ENCODE peak calls at places on chromosome 2, in four cellular contexts. R is IMR-90, Q is H1, K is H9. I is an unnamed sample.

GRCh38 chr2:99970292-99970868 is 172.0 kb downstream of the AFF3 start:
- DNase-seq in R (peak; percentile 58), Q (no peak), K (no peak), I (no peak)

GRCh38 chr2:88131201-88131998 is 3.5 kb upstream of the FABP1 start:
- DNase-seq in R (no peak), Q (no peak), K (no peak), I (no peak)

GRCh38 chr2:1837458-1837857 is 93.1 kb upstream of the PXDN start:
- DNase-seq in R (no peak), Q (no peak), K (no peak), I (no peak)

GRCh38 chr2:32064021-32064678 is 794 bp downstream of the SPAST start:
- DNase-seq in R (no peak), Q (no peak), K (peak; percentile 31), I (peak; percentile 27)

GRCh38 chr2:204695506-204695905 is 150.2 kb downstream of the PARD3B start:
- DNase-seq in R (peak; percentile 44), Q (no peak), K (no peak), I (peak; percentile 23)

GRCh38 chr2:222919841-222920609 is 59.2 kb downstream of the ACSL3 start:
- DNase-seq in R (peak; percentile 96), Q (no peak), K (no peak), I (peak; percentile 74)

GRCh38 chr2:166924967-166925366 is 36.7 kb downstream of the XIRP2 start:
- DNase-seq in R (no peak), Q (no peak), K (no peak), I (no peak)

GRCh38 chr2:96260404-96261260 is 5.2 kb downstream of the TMEM127 start:
- DNase-seq in R (peak; percentile 92), Q (peak; percentile 57), K (peak; percentile 87), I (peak; percentile 91)

DNA sequence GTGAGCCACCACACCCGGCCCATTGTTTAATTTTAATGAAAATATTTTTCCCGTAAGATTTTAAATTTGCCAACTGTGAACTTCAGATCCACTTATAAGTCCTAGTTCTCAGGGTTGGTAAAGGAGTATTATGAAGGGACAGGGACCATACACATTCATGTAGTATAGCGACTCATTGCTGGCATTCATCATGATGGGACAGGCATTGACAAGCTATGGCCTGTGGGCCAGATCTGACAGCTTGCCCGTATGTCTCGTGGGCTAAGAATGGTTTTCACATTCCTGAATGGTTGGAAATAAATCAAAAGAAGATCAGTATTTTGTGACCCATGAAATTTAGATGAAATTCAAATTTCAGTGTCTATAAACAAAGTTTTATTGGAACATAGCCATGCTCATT is 4.0 kb downstream of the RAPGEF4 start:
- DNase-seq in R (no peak), Q (no peak), K (no peak), I (no peak)
- H3K27me3 ChIP-seq in R (peaks cover 7% of the 10 kb centered on the region), Q (peaks cover 20% of the 10 kb centered on the region), K (peaks cover 5% of the 10 kb centered on the region), I (peaks cover 14% of the 10 kb centered on the region)

GRCh38 chr2:241273552-241273988 is 41.9 kb downstream of the HDLBP start:
- DNase-seq in R (no peak), Q (no peak), K (peak; percentile 38), I (peak; percentile 25)
- H4K5ac ChIP-seq in R (no peak overlapping the region), Q (no peak overlapping the region), K (no peak overlapping the region), I (no peak overlapping the region)

GRCh38 chr2:127514076-127514475 is 12.2 kb downstream of the IWS1 start:
- DNase-seq in R (no peak), Q (no peak), K (no peak), I (no peak)
- H3K4ac ChIP-seq in R (no peak overlapping the region), Q (no peak overlapping the region), K (no peak overlapping the region), I (no peak overlapping the region)

DNA sequence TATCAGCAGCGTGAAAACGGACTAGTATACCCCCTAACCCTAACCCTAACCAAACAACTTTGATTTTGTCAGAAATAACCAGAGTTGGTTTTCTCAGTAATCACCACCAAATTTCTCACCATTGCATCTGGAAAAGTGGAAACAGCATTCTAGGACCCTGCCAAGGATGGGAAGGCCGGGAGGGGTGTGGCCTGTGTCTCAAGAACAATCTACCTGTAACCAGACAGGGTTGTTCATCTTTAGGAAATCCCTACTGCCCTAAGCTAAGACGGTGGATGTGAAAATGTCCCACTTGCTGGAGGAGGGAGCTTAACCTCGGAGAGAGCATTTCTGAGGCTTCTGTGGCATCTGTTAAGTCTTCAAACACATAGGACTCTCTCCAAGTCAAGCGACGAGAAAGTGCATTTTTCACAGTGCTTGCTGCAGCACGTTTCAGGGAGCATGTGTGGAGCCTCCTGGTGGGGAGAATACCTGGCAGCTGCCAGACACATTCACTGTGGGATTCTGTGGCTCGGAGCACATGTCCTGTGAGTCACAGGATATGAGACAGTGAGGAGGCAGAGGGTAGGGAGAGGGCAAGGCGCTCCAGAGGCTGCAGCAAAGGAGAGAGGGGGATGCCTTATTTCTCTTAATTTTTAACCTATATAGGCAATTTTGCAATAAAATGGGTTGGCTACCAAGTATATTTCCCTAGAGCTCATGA is 207.5 kb downstream of the SPP2 start:
- DNase-seq in R (peak; percentile 99), Q (peak; percentile 54), K (peak; percentile 78), I (peak; percentile 93)
- H3K27me3 ChIP-seq in R (no peaks in the 10 kb centered on the region), Q (no peaks in the 10 kb centered on the region), K (no peaks in the 10 kb centered on the region), I (no peaks in the 10 kb centered on the region)

GRCh38 chr2:192775461-192776262 is 580.9 kb upstream of the TMEFF2 start:
- DNase-seq in R (no peak), Q (no peak), K (no peak), I (peak; percentile 2)

GRCh38 chr2:192773044-192773443 is 578.3 kb upstream of the TMEFF2 start:
- DNase-seq in R (no peak), Q (no peak), K (no peak), I (peak; percentile 2)

DNA sequence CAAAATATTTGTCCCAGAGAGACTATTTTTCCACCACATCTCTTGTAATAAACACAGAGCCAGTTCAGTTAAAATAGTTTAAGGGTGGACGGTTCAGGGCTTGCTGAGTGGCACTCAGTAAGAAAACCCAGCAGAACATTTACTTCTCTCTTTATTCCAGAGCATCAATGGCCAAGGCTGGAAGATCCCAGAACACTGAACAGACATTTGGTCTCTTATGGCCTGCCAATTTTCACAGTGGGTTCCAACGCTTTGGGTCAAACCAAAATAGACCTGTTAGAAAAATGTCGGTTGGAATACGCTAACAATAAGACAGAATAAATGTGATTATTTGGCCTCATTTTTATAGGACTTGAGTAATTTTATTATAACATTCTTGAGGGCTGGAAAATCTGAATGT is 580.3 kb upstream of the TMEFF2 start:
- DNase-seq in R (no peak), Q (no peak), K (no peak), I (no peak)
- H4K5ac ChIP-seq in R (no peak overlapping the region), Q (no peak overlapping the region), K (no peak overlapping the region), I (no peak overlapping the region)

DNA sequence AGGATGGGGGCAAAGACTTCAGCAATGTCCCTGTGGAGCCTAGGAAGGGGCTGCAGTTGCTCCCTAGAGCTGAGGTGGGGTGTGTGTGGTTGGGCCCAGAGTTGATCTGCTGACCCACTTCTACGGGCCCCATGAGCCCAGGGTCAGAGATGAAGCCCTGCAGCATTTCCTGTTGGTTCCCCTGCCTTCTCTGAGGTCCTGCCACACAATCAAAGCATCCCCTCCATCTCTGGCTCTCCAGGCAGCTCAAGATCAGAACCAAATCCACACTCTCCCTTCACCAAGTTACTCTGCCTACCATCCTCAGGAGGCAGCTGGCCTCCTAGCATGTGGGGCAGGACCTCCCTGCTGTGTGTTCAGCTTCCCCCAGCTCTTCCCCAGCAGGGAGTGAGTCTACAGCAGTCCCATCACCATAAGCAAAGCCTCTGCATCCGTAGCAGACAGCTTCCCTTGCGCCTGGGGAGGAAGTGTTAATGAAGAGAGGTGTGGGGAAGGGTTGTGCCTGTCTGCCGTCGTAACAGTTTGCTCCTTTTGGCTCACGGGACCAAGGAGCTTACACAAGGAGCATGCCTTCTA is 26.9 kb downstream of the TMEM247 start:
- DNase-seq in R (no peak), Q (peak; percentile 36), K (no peak), I (peak; percentile 80)
- H3K4ac ChIP-seq in R (no peak overlapping the region), Q (no peak overlapping the region), K (no peak overlapping the region), I (no peak overlapping the region)

I was measured in mesendoderm.